ENCODE peak calls at places on chromosome 15, in four cellular contexts. L, B, W and M are unnamed samples.

GRCh38 chr15:74207652-74208440 is 5.3 kb upstream of the STRA6 start:
- DNase-seq in L (no peak), B (no peak), W (no peak), M (no peak)

GRCh38 chr15:100032358-100033080 is 299.3 kb upstream of the LYSMD4 start:
- DNase-seq in L (no peak), B (no peak), W (peak), M (peak)

GRCh38 chr15:85789496-85789875 is 5.2 kb downstream of the KLHL25 start:
- DNase-seq in L (no peak), B (no peak), W (no peak), M (no peak)

GRCh38 chr15:48748535-48748934 is 62.3 kb downstream of the CEP152 start:
- DNase-seq in L (no peak), B (peak), W (peak), M (no peak)

GRCh38 chr15:84749111-84749991 is 959 bp downstream of the ZNF592 start:
- DNase-seq in L (peak), B (peak), W (no peak), M (peak)

GRCh38 chr15:68924866-68925599 is 5.3 kb upstream of the SPESP1 start:
- DNase-seq in L (peak), B (peak), W (peak), M (peak)

GRCh38 chr15:81450721-81451120 is 76.7 kb upstream of the TMC3 start:
- DNase-seq in L (no peak), B (no peak), W (no peak), M (no peak)

GRCh38 chr15:48936666-48937065 is 27.1 kb downstream of the SHC4 start:
- DNase-seq in L (no peak), B (no peak), W (peak), M (no peak)

GRCh38 chr15:42955518-42955917 is 34.9 kb upstream of the TTBK2 start:
- DNase-seq in L (no peak), B (peak), W (peak), M (no peak)

GRCh38 chr15:60301024-60301423 is 96.8 kb downstream of the ANXA2 start:
- DNase-seq in L (no peak), B (no peak), W (no peak), M (no peak)

GRCh38 chr15:85316244-85316934 is 64.0 kb upstream of the AKAP13 start:
- DNase-seq in L (peak), B (no peak), W (peak), M (no peak)

GRCh38 chr15:92167413-92167950 is 226.2 kb upstream of the ST8SIA2 start:
- DNase-seq in L (no peak), B (no peak), W (no peak), M (no peak)

GRCh38 chr15:26910715-26911114 is 43.9 kb downstream of the GABRA5 start:
- DNase-seq in L (no peak), B (no peak), W (no peak), M (no peak)

GRCh38 chr15:70856884-70857546 is 3.1 kb upstream of the LARP6 start:
- DNase-seq in L (no peak), B (peak), W (peak), M (no peak)

GRCh38 chr15:39191871-39192281 is 389.0 kb upstream of the THBS1 start:
- DNase-seq in L (no peak), B (peak), W (peak), M (no peak)

GRCh38 chr15:43067717-43068461 is 37.9 kb downstream of the UBR1 start:
- DNase-seq in L (no peak), B (peak), W (peak), M (no peak)

GRCh38 chr15:58346361-58346760 is 85.4 kb upstream of the LIPC start:
- DNase-seq in L (peak), B (peak), W (no peak), M (peak)

GRCh38 chr15:65638681-65639089 is 16.9 kb downstream of the SLC24A1 start:
- DNase-seq in L (peak), B (peak), W (peak), M (peak)

GRCh38 chr15:60392986-60393811 is 4.6 kb downstream of the ANXA2 start:
- DNase-seq in L (no peak), B (peak), W (peak), M (peak)

GRCh38 chr15:70292511-70292760 is 194.7 kb upstream of the TLE3 start:
- DNase-seq in L (no peak), B (no peak), W (no peak), M (no peak)

GRCh38 chr15:47719730-47720129 is 2.4 kb downstream of the SEMA6D start:
- DNase-seq in L (no peak), B (no peak), W (no peak), M (no peak)

GRCh38 chr15:87487484-87487883 is 769.1 kb downstream of the NTRK3 start:
- DNase-seq in L (no peak), B (no peak), W (no peak), M (no peak)

GRCh38 chr15:69712999-69713398 is 260.4 kb downstream of the RPLP1 start:
- DNase-seq in L (no peak), B (no peak), W (no peak), M (no peak)

GRCh38 chr15:50939911-50940310 is 31.4 kb downstream of the AP4E1 start:
- DNase-seq in L (no peak), B (peak), W (peak), M (no peak)

GRCh38 chr15:41556657-41557056 is 2.4 kb upstream of the TYRO3 start:
- DNase-seq in L (no peak), B (no peak), W (no peak), M (no peak)

GRCh38 chr15:61815356-61816083 is 244.7 kb downstream of the VPS13C start:
- DNase-seq in L (no peak), B (no peak), W (no peak), M (no peak)

GRCh38 chr15:75776075-75776443 is 63.4 kb upstream of the CSPG4 start:
- DNase-seq in L (peak), B (peak), W (peak), M (peak)

GRCh38 chr15:34655198-34655770 is 71.8 kb upstream of the GOLGA8B start:
- DNase-seq in L (no peak), B (no peak), W (no peak), M (no peak)

GRCh38 chr15:27119695-27120266 is 148.8 kb downstream of the GABRG3 start:
- DNase-seq in L (no peak), B (no peak), W (no peak), M (no peak)

GRCh38 chr15:27573800-27574485 is 525.2 kb downstream of the OCA2 start:
- DNase-seq in L (peak), B (no peak), W (no peak), M (no peak)

GRCh38 chr15:83379574-83379973 is 67.6 kb upstream of the SH3GL3 start:
- DNase-seq in L (no peak), B (peak), W (no peak), M (peak)

GRCh38 chr15:67080900-67081431 is 15.6 kb downstream of the SMAD3 start:
- DNase-seq in L (no peak), B (peak), W (peak), M (no peak)

GRCh38 chr15:56917652-56918045 is 795 bp upstream of the TCF12 start:
- DNase-seq in L (no peak), B (no peak), W (no peak), M (no peak)

GRCh38 chr15:67138946-67139855 is 73.8 kb downstream of the SMAD3 start:
- DNase-seq in L (no peak), B (no peak), W (peak), M (peak)

GRCh38 chr15:83164409-83165404 is 42.9 kb downstream of the HDGFL3 start:
- DNase-seq in L (no peak), B (peak), W (peak), M (no peak)

GRCh38 chr15:74390552-74391288 is 23.3 kb upstream of the CYP11A1 start:
- DNase-seq in L (no peak), B (no peak), W (no peak), M (no peak)

GRCh38 chr15:86139828-86140227 is 60.2 kb downstream of the AGBL1 start:
- DNase-seq in L (peak), B (no peak), W (no peak), M (peak)

GRCh38 chr15:61034793-61035710 is 194.1 kb downstream of the RORA start:
- DNase-seq in L (no peak), B (no peak), W (peak), M (no peak)

GRCh38 chr15:67125589-67126502 is 60.4 kb downstream of the SMAD3 start:
- DNase-seq in L (no peak), B (peak), W (peak), M (no peak)

GRCh38 chr15:90201944-90202375 is 830 bp downstream of the SEMA4B start:
- DNase-seq in L (peak), B (no peak), W (no peak), M (peak)

GRCh38 chr15:90200534-90201139 is 493 bp upstream of the SEMA4B start:
- DNase-seq in L (no peak), B (no peak), W (no peak), M (no peak)

GRCh38 chr15:90202929-90203328 is 1.8 kb downstream of the SEMA4B start:
- DNase-seq in L (no peak), B (no peak), W (no peak), M (no peak)

GRCh38 chr15:90203473-90203872 is 2.3 kb downstream of the SEMA4B start:
- DNase-seq in L (no peak), B (no peak), W (no peak), M (no peak)

GRCh38 chr15:90201150-90201943 is at the start of gene SEMA4B:
- DNase-seq in L (peak), B (peak), W (peak), M (peak)
- H3K9ac ChIP-seq in L (peak), B (peak), W (peak), M (peak)

DNA sequence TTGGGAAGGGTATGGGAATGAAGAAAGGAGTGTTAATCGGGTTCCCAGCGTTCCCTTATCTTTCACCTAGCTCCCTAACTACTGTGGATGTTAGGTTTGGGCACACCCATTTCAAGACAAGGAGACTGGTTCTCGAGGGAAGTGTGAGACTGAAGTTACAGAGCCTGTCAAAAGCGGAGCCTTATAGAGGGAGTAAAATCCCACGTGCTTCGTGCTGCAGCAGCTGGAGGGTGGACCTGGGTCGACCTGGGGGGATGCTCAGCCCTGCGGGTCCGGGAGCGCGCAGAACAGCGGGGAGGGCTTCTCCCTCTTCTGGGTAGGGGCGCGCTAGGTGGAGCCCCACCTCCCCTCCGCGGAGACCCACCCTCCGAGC is 314 bp upstream of the TMED3 start:
- DNase-seq in L (no peak), B (peak), W (peak), M (no peak)
- H3K4me3 ChIP-seq in L (peak), B (peak), W (peak), M (peak)

GRCh38 chr15:72797338-72797689 is 13.8 kb upstream of the ADPGK start:
- DNase-seq in L (no peak), B (no peak), W (no peak), M (no peak)
- H3K9ac ChIP-seq in L (no peak), B (no peak), W (peak), M (peak)

GRCh38 chr15:63339006-63339766 is 42.5 kb downstream of the CA12 start:
- DNase-seq in L (no peak), B (peak), W (peak), M (no peak)
- H3K4me3 ChIP-seq in L (no peak), B (no peak), W (no peak), M (no peak)